ENCODE peak calls at places on chromosome 20, in five cellular contexts. Y is HFF-Myc, I is cardiac fibroblast, E is adrenal gland, D is AG10803. H is an unnamed sample.

GRCh38 chr20:2756056-2756611 is 44.3 kb downstream of the CPXM1 start:
- DNase-seq in Y (no peak), I (peak), E (no peak), D (peak), H (no peak)

GRCh38 chr20:17466641-17467040 is 64.5 kb downstream of the BFSP1 start:
- DNase-seq in Y (no peak), I (no peak), E (no peak), D (no peak), H (no peak)

GRCh38 chr20:46563170-46563847 is 12.9 kb upstream of the OCSTAMP start:
- DNase-seq in Y (no peak), I (no peak), E (no peak), D (no peak), H (no peak)

GRCh38 chr20:23027721-23028120 is 7.4 kb upstream of the SSTR4 start:
- DNase-seq in Y (no peak), I (no peak), E (peak), D (no peak), H (no peak)

GRCh38 chr20:11740975-11741374 is 176.7 kb upstream of the BTBD3 start:
- DNase-seq in Y (no peak), I (no peak), E (no peak), D (no peak), H (no peak)

GRCh38 chr20:58695084-58695722 is 2.6 kb downstream of the NPEPL1 start:
- DNase-seq in Y (no peak), I (no peak), E (peak), D (no peak), H (no peak)

GRCh38 chr20:54250691-54251090 is 42.8 kb downstream of the PFDN4 start:
- DNase-seq in Y (no peak), I (no peak), E (no peak), D (no peak), H (no peak)

GRCh38 chr20:45456632-45457031 is 12.9 kb upstream of the WFDC2 start:
- DNase-seq in Y (no peak), I (peak), E (no peak), D (no peak), H (no peak)

GRCh38 chr20:41003143-41003932 is 25.3 kb upstream of the TOP1 start:
- DNase-seq in Y (peak), I (peak), E (peak), D (peak), H (peak)

GRCh38 chr20:4581838-4582237 is 139.9 kb upstream of the PRND start:
- DNase-seq in Y (no peak), I (no peak), E (no peak), D (no peak), H (no peak)
- TF ChIP-seq CTCF in Y (no peak), I (no peak), E (no peak), D (no peak), H (no peak)

GRCh38 chr20:1227121-1227582 is 1.3 kb downstream of the RAD21L1 start:
- DNase-seq in Y (no peak), I (no peak), E (no peak), D (no peak), H (no peak)
- H3K4me3 ChIP-seq in Y (no peak), I (no peak), E (peak), D (peak), H (peak)

GRCh38 chr20:63295422-63295821 is 2.4 kb downstream of the COL20A1 start:
- DNase-seq in Y (no peak), I (no peak), E (no peak), D (no peak), H (no peak)
- TF ChIP-seq CTCF in Y (no peak), I (no peak), E (no peak), D (no peak), H (peak)

GRCh38 chr20:4775322-4776078 is 53.8 kb downstream of the PRND start:
- DNase-seq in Y (no peak), I (no peak), E (no peak), D (no peak), H (no peak)
- H3K4me3 ChIP-seq in Y (no peak), I (no peak), E (no peak), D (no peak), H (no peak)

GRCh38 chr20:62408055-62408454 is 970 bp upstream of the CABLES2 start:
- DNase-seq in Y (no peak), I (no peak), E (no peak), D (no peak), H (no peak)

GRCh38 chr20:62408640-62409039 is 1.6 kb upstream of the CABLES2 start:
- DNase-seq in Y (no peak), I (no peak), E (no peak), D (no peak), H (no peak)

GRCh38 chr20:62406635-62407176 is 379 bp downstream of the CABLES2 start:
- DNase-seq in Y (no peak), I (no peak), E (no peak), D (no peak), H (no peak)

GRCh38 chr20:62405981-62406513 is 1.0 kb downstream of the CABLES2 start:
- DNase-seq in Y (no peak), I (no peak), E (no peak), D (no peak), H (no peak)

DNA sequence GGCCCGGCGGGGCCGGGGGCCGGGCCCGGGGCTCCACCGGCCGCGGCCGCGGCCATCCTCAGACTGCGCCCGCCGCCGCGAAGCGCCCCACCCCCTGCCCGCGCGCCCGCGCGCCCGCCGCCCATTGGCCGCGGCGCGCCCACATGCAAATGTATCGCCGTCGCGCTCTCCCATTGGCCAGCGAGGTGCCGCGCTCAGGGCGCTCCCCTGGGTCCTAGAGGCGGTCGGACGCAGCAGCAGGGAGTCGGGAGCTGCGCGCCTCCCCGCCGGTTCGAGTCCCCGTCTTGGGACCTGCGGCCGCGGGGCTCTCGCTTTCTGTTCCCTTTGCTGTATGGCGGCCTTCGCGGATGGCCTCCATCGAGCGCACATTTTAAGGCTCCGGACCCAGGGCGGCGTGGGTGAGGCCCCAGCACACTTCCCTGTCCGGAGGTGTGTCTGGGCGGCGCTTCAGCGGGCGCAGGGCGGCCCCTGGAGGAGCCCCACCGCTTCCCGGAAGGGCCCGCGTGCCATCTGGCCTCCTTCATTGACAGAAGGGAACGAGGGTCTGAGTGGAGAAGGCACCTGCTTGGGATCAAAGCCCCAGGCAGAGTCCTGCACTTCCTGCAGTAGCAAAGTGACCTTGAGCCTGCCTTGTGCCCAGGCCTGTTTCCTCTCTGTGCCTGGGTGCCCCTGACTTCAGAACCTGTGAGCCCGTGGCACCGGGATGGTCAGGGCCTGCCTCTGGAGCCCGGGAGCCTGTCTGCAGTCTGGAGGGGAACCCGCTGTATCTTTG is at the start of gene CABLES2:
- DNase-seq in Y (peak), I (peak), E (peak), D (peak), H (peak)
- TF ChIP-seq CTCF in Y (no peak), I (no peak), E (no peak), D (no peak), H (no peak)

GRCh38 chr20:25317351-25318075 is 69.6 kb downstream of the PYGB start:
- DNase-seq in Y (no peak), I (no peak), E (no peak), D (no peak), H (no peak)

GRCh38 chr20:25320035-25320800 is 70.4 kb downstream of the ABHD12 start:
- DNase-seq in Y (no peak), I (no peak), E (no peak), D (no peak), H (no peak)

GRCh38 chr20:25321262-25321831 is 69.3 kb downstream of the ABHD12 start:
- DNase-seq in Y (no peak), I (no peak), E (no peak), D (no peak), H (no peak)

GRCh38 chr20:25318471-25319240 is 70.8 kb downstream of the PYGB start:
- DNase-seq in Y (no peak), I (no peak), E (no peak), D (no peak), H (no peak)

GRCh38 chr20:25319241-25320034 is 71.2 kb downstream of the ABHD12 start:
- DNase-seq in Y (no peak), I (no peak), E (no peak), D (no peak), H (no peak)
- H3K4me3 ChIP-seq in Y (no peak), I (no peak), E (no peak), D (no peak), H (no peak)

GRCh38 chr20:39946053-39946810 is 742.8 kb downstream of the MAFB start:
- DNase-seq in Y (no peak), I (no peak), E (no peak), D (no peak), H (no peak)

GRCh38 chr20:39944861-39945260 is 744.2 kb downstream of the MAFB start:
- DNase-seq in Y (no peak), I (no peak), E (no peak), D (no peak), H (no peak)

GRCh38 chr20:39946946-39947345 is 742.1 kb downstream of the MAFB start:
- DNase-seq in Y (no peak), I (no peak), E (no peak), D (no peak), H (no peak)

GRCh38 chr20:39941235-39941634 is 747.8 kb downstream of the MAFB start:
- DNase-seq in Y (no peak), I (no peak), E (no peak), D (no peak), H (no peak)

GRCh38 chr20:39943336-39943735 is 745.7 kb downstream of the MAFB start:
- DNase-seq in Y (no peak), I (no peak), E (no peak), D (no peak), H (no peak)
- TF ChIP-seq CTCF in Y (no peak), I (no peak), E (no peak), D (no peak), H (no peak)

GRCh38 chr20:36647194-36648121 is 1.5 kb upstream of the SLA2 start:
- DNase-seq in Y (no peak), I (no peak), E (no peak), D (no peak), H (no peak)

GRCh38 chr20:36645353-36645752 is 643 bp downstream of the SLA2 start:
- DNase-seq in Y (no peak), I (no peak), E (no peak), D (no peak), H (no peak)

GRCh38 chr20:36644713-36645109 is 1.3 kb downstream of the SLA2 start:
- DNase-seq in Y (no peak), I (no peak), E (no peak), D (no peak), H (no peak)

GRCh38 chr20:36646678-36647077 is 682 bp upstream of the SLA2 start:
- DNase-seq in Y (no peak), I (no peak), E (no peak), D (no peak), H (no peak)

GRCh38 chr20:36645998-36646397 is at the start of gene SLA2:
- DNase-seq in Y (no peak), I (no peak), E (peak), D (no peak), H (no peak)
- H3K4me3 ChIP-seq in Y (no peak), I (no peak), E (no peak), D (no peak), H (no peak)

GRCh38 chr20:10474606-10475184 is 39.6 kb downstream of the SLX4IP start:
- DNase-seq in Y (no peak), I (peak), E (no peak), D (no peak), H (no peak)

GRCh38 chr20:10466855-10467254 is 31.8 kb downstream of the SLX4IP start:
- DNase-seq in Y (no peak), I (no peak), E (no peak), D (no peak), H (no peak)

GRCh38 chr20:10466325-10466724 is 31.2 kb downstream of the SLX4IP start:
- DNase-seq in Y (no peak), I (peak), E (no peak), D (peak), H (no peak)

GRCh38 chr20:10467985-10468845 is 33.1 kb downstream of the SLX4IP start:
- DNase-seq in Y (no peak), I (no peak), E (no peak), D (peak), H (no peak)

GRCh38 chr20:10469599-10469998 is 34.5 kb downstream of the SLX4IP start:
- DNase-seq in Y (peak), I (peak), E (peak), D (peak), H (peak)
- TF ChIP-seq CTCF in Y (peak), I (peak), E (peak), D (peak), H (peak)